ENCODE peak calls at places on chromosomes 3 and 15, in nine cellular contexts. I, L, G, B, W, Z, F, K and M are unnamed samples.

GRCh38 chr15:91660174-91660649 is 193.3 kb upstream of the SLCO3A1 start:
- DNase-seq in I (no peak), L (no peak), G (no peak), B (no peak), W (no peak), Z (no peak), F (no peak), K (no peak), M (no peak)

GRCh38 chr3:20837676-20838302 is 651.8 kb upstream of the SGO1 start:
- DNase-seq in I (no peak), L (no peak), G (no peak), B (no peak), W (no peak), Z (no peak), F (no peak), K (no peak), M (no peak)

GRCh38 chr15:81095690-81096365 is 38.2 kb upstream of the CFAP161 start:
- DNase-seq in I (no peak), L (no peak), G (no peak), B (no peak), W (no peak), Z (no peak), F (no peak), K (no peak), M (no peak)

GRCh38 chr3:100496711-100497261 is 4.4 kb downstream of the TMEM45A start:
- DNase-seq in I (peak; percentile 47), L (no peak), G (peak; percentile 83), B (no peak), W (no peak), Z (peak; percentile 70), F (no peak), K (no peak), M (no peak)

GRCh38 chr3:43766672-43767465 is 76.1 kb downstream of the ABHD5 start:
- DNase-seq in I (peak; percentile 79), L (no peak), G (peak; percentile 10), B (no peak), W (no peak), Z (peak; percentile 77), F (peak; percentile 82), K (no peak), M (no peak)

GRCh38 chr15:99452728-99453643 is 112.8 kb upstream of the MEF2A start:
- DNase-seq in I (no peak), L (peak; percentile 95), G (no peak), B (peak; percentile 87), W (peak; percentile 92), Z (peak; percentile 18), F (peak; percentile 67), K (peak; percentile 89), M (no peak)

GRCh38 chr3:110165753-110166152 is 828.4 kb upstream of the DPPA4 start:
- DNase-seq in I (no peak), L (no peak), G (no peak), B (no peak), W (no peak), Z (no peak), F (no peak), K (no peak), M (no peak)

GRCh38 chr3:21435871-21436270 is 315.1 kb downstream of the ZNF385D start:
- DNase-seq in I (peak; percentile 95), L (no peak), G (no peak), B (no peak), W (no peak), Z (peak; percentile 92), F (peak; percentile 88), K (no peak), M (peak; percentile 68)

GRCh38 chr3:4726549-4726948 is 233.4 kb downstream of the ITPR1 start:
- DNase-seq in I (peak; percentile 49), L (no peak), G (no peak), B (no peak), W (no peak), Z (peak; percentile 61), F (no peak), K (no peak), M (no peak)

GRCh38 chr15:88657326-88658069 is 18.7 kb downstream of the ISG20 start:
- DNase-seq in I (peak; percentile 55), L (no peak), G (peak; percentile 26), B (no peak), W (no peak), Z (peak; percentile 61), F (peak; percentile 43), K (no peak), M (no peak)

GRCh38 chr3:101803152-101803782 is 24.3 kb downstream of the NXPE3 start:
- DNase-seq in I (peak; percentile 50), L (no peak), G (peak; percentile 32), B (no peak), W (no peak), Z (peak; percentile 79), F (peak; percentile 55), K (no peak), M (no peak)

GRCh38 chr3:127006781-127007436 is 24.0 kb downstream of the PLXNA1 start:
- DNase-seq in I (peak; percentile 54), L (no peak), G (no peak), B (no peak), W (no peak), Z (no peak), F (peak; percentile 11), K (no peak), M (no peak)

GRCh38 chr3:189363856-189364255 is 192.1 kb downstream of the TPRG1 start:
- DNase-seq in I (peak; percentile 23), L (no peak), G (no peak), B (no peak), W (no peak), Z (no peak), F (no peak), K (no peak), M (no peak)

GRCh38 chr15:70478251-70478990 is 284.9 kb downstream of the UACA start:
- DNase-seq in I (no peak), L (peak; percentile 59), G (no peak), B (no peak), W (no peak), Z (no peak), F (no peak), K (peak; percentile 36), M (no peak)

GRCh38 chr15:65980824-65981456 is 111.6 kb downstream of the RAB11A start:
- DNase-seq in I (peak; percentile 64), L (peak; percentile 68), G (peak; percentile 34), B (no peak), W (peak; percentile 81), Z (peak; percentile 79), F (peak; percentile 52), K (peak; percentile 36), M (peak; percentile 5)

GRCh38 chr3:172384836-172385235 is 63.4 kb downstream of the GHSR start:
- DNase-seq in I (no peak), L (no peak), G (no peak), B (no peak), W (no peak), Z (no peak), F (no peak), K (no peak), M (no peak)

GRCh38 chr15:64703632-64703959 is 71.8 kb downstream of the RBPMS2 start:
- DNase-seq in I (no peak), L (no peak), G (no peak), B (no peak), W (no peak), Z (no peak), F (no peak), K (no peak), M (no peak)

GRCh38 chr3:18481946-18482548 is 56.9 kb upstream of the SATB1 start:
- DNase-seq in I (no peak), L (no peak), G (no peak), B (no peak), W (no peak), Z (no peak), F (no peak), K (no peak), M (no peak)

GRCh38 chr3:59573911-59574310 is 524.1 kb upstream of the CFAP20DC start:
- DNase-seq in I (peak; percentile 92), L (no peak), G (peak; percentile 36), B (no peak), W (no peak), Z (peak; percentile 88), F (no peak), K (peak; percentile 24), M (no peak)

GRCh38 chr3:65039754-65040210 is 352.0 kb upstream of the ADAMTS9 start:
- DNase-seq in I (peak; percentile 31), L (no peak), G (peak; percentile 7), B (no peak), W (no peak), Z (no peak), F (peak; percentile 59), K (no peak), M (no peak)

GRCh38 chr15:48978638-48979037 is 14.9 kb upstream of the SHC4 start:
- DNase-seq in I (no peak), L (no peak), G (no peak), B (no peak), W (no peak), Z (no peak), F (no peak), K (no peak), M (no peak)

GRCh38 chr15:81133782-81134461 is at the start of gene CFAP161:
- DNase-seq in I (peak; percentile 53), L (peak; percentile 80), G (peak; percentile 10), B (peak; percentile 9), W (peak; percentile 83), Z (peak; percentile 69), F (peak; percentile 77), K (peak; percentile 82), M (no peak)

GRCh38 chr15:68808770-68809169 is 11.9 kb downstream of the ANP32A start:
- DNase-seq in I (no peak), L (no peak), G (no peak), B (no peak), W (no peak), Z (no peak), F (no peak), K (no peak), M (no peak)
- H3K4me1 ChIP-seq in I (peaks cover 14% of the 10 kb centered on the region), L (peaks cover 65% of the 10 kb centered on the region), G (peaks cover 13% of the 10 kb centered on the region), B (peaks cover 27% of the 10 kb centered on the region), W (peaks cover 40% of the 10 kb centered on the region), Z (peaks cover 12% of the 10 kb centered on the region), F (no peaks in the 10 kb centered on the region), K (peaks cover 93% of the 10 kb centered on the region), M (peaks cover 47% of the 10 kb centered on the region)

DNA sequence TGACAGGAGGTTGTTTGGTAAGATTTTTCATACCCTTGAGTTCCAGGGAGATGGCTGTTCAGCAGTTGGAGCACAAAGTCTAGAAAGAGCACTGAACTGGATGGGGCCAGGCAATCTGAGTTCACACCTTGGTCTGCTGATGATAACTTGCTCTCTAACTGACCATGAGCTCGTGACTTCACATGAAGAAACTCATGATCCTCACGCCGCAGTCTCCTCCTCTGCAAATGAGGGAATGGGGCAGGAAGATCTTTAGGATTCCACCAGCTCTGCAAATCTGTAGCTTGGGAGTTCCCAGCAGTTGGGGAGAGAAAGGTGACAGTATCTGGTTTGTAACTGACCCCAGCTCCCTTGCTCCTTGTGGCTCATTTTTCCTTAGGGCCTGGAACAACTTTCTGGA is 33.7 kb downstream of the CORO2B start:
- DNase-seq in I (no peak), L (no peak), G (no peak), B (no peak), W (no peak), Z (no peak), F (no peak), K (no peak), M (no peak)
- H3K27ac ChIP-seq in I (no peak overlapping the region), L (no peak overlapping the region), G (no peak overlapping the region), B (no peak overlapping the region), W (no peak overlapping the region), Z (no peak overlapping the region), F (no peak overlapping the region), K (peak overlapping the region; percentile 88), M (no peak overlapping the region)

GRCh38 chr3:23791678-23792077 is 14.1 kb upstream of the UBE2E1 start:
- DNase-seq in I (no peak), L (no peak), G (no peak), B (no peak), W (no peak), Z (no peak), F (no peak), K (no peak), M (no peak)
- H3K4me1 ChIP-seq in I (no peaks in the 10 kb centered on the region), L (no peaks in the 10 kb centered on the region), G (no peaks in the 10 kb centered on the region), B (no peaks in the 10 kb centered on the region), W (no peaks in the 10 kb centered on the region), Z (no peaks in the 10 kb centered on the region), F (no peaks in the 10 kb centered on the region), K (no peaks in the 10 kb centered on the region), M (no peaks in the 10 kb centered on the region)

GRCh38 chr3:120487079-120487693 is 36.4 kb upstream of the FSTL1 start:
- DNase-seq in I (no peak), L (no peak), G (no peak), B (no peak), W (no peak), Z (peak; percentile 85), F (no peak), K (peak; percentile 23), M (no peak)
- H3K27ac ChIP-seq in I (no peak overlapping the region), L (no peak overlapping the region), G (no peak overlapping the region), B (peak overlapping the region; percentile 4), W (no peak overlapping the region), Z (no peak overlapping the region), F (no peak overlapping the region), K (peak overlapping the region; percentile 60), M (no peak overlapping the region)